ENCODE peak calls at places on chromosomes 7 and 10, in seven cellular contexts. P is H1, E is SK-N-SH, Y is IMR-90, J is K562, T is HepG2, D is GM12878. B is an unnamed sample.

GRCh38 chr10:132148261-132149251 is 38.2 kb upstream of the DPYSL4 start:
- DNase-seq in E (no peak), J (no peak), P (no peak), D (no peak), T (no peak), Y (no peak), B (no peak)

GRCh38 chr10:114646426-114646825 is 11.6 kb downstream of the ABLIM1 start:
- DNase-seq in E (no peak), J (no peak), T (no peak), P (no peak), Y (no peak), D (no peak), B (no peak)

GRCh38 chr7:142608630-142609029 is 140.6 kb upstream of the PRSS1 start:
- DNase-seq in P (no peak), Y (no peak), E (no peak), D (no peak), J (no peak), T (no peak), B (no peak)

GRCh38 chr7:141511370-141512335 is 39.6 kb upstream of the AGK start:
- DNase-seq in T (no peak), J (no peak), D (no peak), Y (no peak), E (no peak), P (peak; percentile 80), B (no peak)

GRCh38 chr7:35993663-35994622 is 159.1 kb upstream of the EEPD1 start:
- DNase-seq in Y (peak; percentile 33), J (no peak), E (no peak), P (no peak), D (no peak), T (peak; percentile 30), B (peak; percentile 81)

GRCh38 chr10:13528875-13529713 is at the start of gene BEND7:
- DNase-seq in D (no peak), E (peak; percentile 95), Y (peak; percentile 16), J (peak; percentile 95), P (peak; percentile 55), T (no peak), B (peak; percentile 33)

GRCh38 chr7:50312176-50312575 is 7.7 kb downstream of the IKZF1 start:
- DNase-seq in T (no peak), J (no peak), D (no peak), E (no peak), Y (no peak), P (no peak), B (no peak)

GRCh38 chr10:38094158-38094922 is at the start of gene ZNF37A:
- DNase-seq in D (peak; percentile 83), J (peak; percentile 76), Y (peak; percentile 97), P (peak; percentile 82), E (peak; percentile 82), T (peak; percentile 94), B (peak; percentile 97)

GRCh38 chr10:60986779-60987178 is 42.8 kb upstream of the RHOBTB1 start:
- DNase-seq in Y (no peak), J (no peak), P (no peak), E (no peak), T (no peak), D (no peak), B (no peak)

GRCh38 chr7:80136276-80137045 is 1.8 kb downstream of the GNAI1 start:
- DNase-seq in E (no peak), J (no peak), D (no peak), T (no peak), P (no peak), Y (peak; percentile 63), B (no peak)

GRCh38 chr7:90579181-90579688 is 16.9 kb upstream of the CDK14 start:
- DNase-seq in Y (peak; percentile 81), D (no peak), T (no peak), J (no peak), P (no peak), E (no peak), B (no peak)

GRCh38 chr7:65892832-65893231 is 20.0 kb downstream of the VKORC1L1 start:
- DNase-seq in Y (peak; percentile 36), E (no peak), J (no peak), P (no peak), T (no peak), D (no peak), B (no peak)

GRCh38 chr7:35727571-35727970 is 32.6 kb upstream of the HERPUD2 start:
- DNase-seq in Y (no peak), J (no peak), T (no peak), D (no peak), E (no peak), P (no peak), B (no peak)

GRCh38 chr10:13810536-13810935 is 223.8 kb downstream of the PRPF18 start:
- DNase-seq in T (no peak), P (no peak), D (no peak), J (no peak), Y (no peak), E (no peak), B (no peak)

GRCh38 chr10:7512487-7512886 is 101.7 kb upstream of the SFMBT2 start:
- DNase-seq in P (no peak), E (no peak), J (no peak), D (no peak), T (peak; percentile 36), Y (no peak), B (no peak)

GRCh38 chr7:129855234-129855673 is 97.5 kb downstream of the UBE2H start:
- DNase-seq in Y (peak; percentile 98), J (no peak), E (no peak), D (no peak), P (no peak), T (no peak), B (no peak)

GRCh38 chr7:16841681-16842080 is 36.9 kb upstream of the AGR2 start:
- DNase-seq in E (no peak), T (no peak), P (no peak), D (no peak), Y (peak; percentile 62), J (no peak), B (no peak)

GRCh38 chr7:96870934-96871333 is 134.4 kb upstream of the DLX6 start:
- DNase-seq in D (no peak), T (no peak), Y (no peak), J (no peak), E (no peak), P (no peak), B (no peak)

GRCh38 chr10:124639206-124639605 is 105.0 kb downstream of the FAM53B start:
- DNase-seq in T (no peak), D (no peak), P (no peak), Y (no peak), J (no peak), E (no peak), B (no peak)

GRCh38 chr10:124640056-124640455 is 104.1 kb downstream of the FAM53B start:
- DNase-seq in J (no peak), T (no peak), Y (no peak), P (no peak), D (no peak), E (no peak), B (no peak)

GRCh38 chr10:124641282-124642075 is 102.7 kb downstream of the FAM53B start:
- DNase-seq in E (peak; percentile 65), T (no peak), D (peak; percentile 32), P (no peak), Y (peak; percentile 62), J (peak; percentile 43), B (no peak)

GRCh38 chr10:124640538-124641231 is 103.5 kb downstream of the FAM53B start:
- DNase-seq in J (peak; percentile 49), P (no peak), T (no peak), Y (no peak), E (no peak), D (peak; percentile 24), B (no peak)

DNA sequence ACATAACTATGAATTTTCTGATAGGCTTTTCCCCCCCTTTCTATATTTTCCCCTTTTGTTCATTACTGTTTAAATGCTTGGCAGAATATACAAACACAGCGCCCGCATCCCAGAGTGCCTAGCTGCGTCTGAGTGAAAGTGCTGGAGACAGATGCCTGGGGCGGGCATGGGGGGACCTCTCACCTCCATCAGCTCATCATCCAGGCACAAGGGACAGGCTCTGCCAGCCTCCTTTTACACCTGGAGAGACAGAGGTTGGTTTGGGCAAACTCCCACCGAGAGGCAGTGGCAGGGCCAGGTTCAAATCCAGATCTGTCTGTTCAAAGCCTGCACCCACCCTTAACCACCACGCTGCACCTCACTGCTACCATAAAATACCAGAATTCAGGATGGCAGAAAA is 104.5 kb downstream of the FAM53B start:
- DNase-seq in E (no peak), D (no peak), J (no peak), T (no peak), Y (no peak), P (no peak), B (no peak)
- H3K27ac ChIP-seq in E (no peak overlapping the region), D (no peak overlapping the region), J (no peak overlapping the region), T (no peak overlapping the region), Y (no peak overlapping the region), P (no peak overlapping the region), B (no peak overlapping the region)

GRCh38 chr7:107322015-107322414 is 147.8 kb upstream of the GPR22 start:
- DNase-seq in J (no peak), P (no peak), T (no peak), D (no peak), E (no peak), Y (no peak), B (no peak)

GRCh38 chr7:107315821-107316220 is 147.0 kb downstream of the HBP1 start:
- DNase-seq in T (no peak), P (no peak), E (no peak), J (no peak), Y (no peak), D (no peak), B (no peak)

GRCh38 chr7:107321611-107322010 is 148.2 kb upstream of the GPR22 start:
- DNase-seq in Y (no peak), P (no peak), D (no peak), T (no peak), E (no peak), J (no peak), B (no peak)

GRCh38 chr7:107319724-107320228 is 150.1 kb upstream of the GPR22 start:
- DNase-seq in P (no peak), J (no peak), T (no peak), D (no peak), Y (no peak), E (no peak), B (no peak)

GRCh38 chr7:107318523-107319160 is 149.8 kb downstream of the HBP1 start:
- DNase-seq in Y (peak; percentile 77), D (no peak), J (peak; percentile 66), P (no peak), T (no peak), E (no peak), B (peak; percentile 63)
- TF ChIP-seq USF2 in Y (no peak), D (no peak), J (no peak), P (no peak), T (no peak), E (no peak), B (no peak)

DNA sequence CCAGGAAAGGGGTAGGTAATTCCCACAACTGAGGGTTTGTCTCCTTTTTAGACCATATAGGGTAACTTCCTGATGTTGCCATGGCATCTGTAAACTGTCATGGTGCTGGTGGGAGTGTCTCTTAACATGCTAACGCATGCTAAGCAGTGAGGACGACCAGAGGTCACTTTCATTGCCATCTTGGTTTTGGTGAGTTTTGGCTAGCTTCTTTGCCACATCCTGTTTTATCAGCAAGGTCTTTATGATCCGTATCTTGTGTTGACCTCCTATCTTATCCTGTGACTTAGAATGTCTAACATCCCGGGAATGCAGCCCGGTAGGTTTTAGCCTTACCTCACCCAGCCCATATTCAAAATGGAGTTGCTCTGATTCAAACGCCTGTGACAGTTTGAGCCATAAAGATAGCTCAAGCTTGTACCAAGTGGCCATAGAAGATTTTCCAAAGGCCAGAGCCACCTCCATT is 176.0 kb upstream of the NAMPT start:
- DNase-seq in E (no peak), T (no peak), Y (no peak), D (no peak), J (no peak), P (no peak), B (no peak)
- TF ChIP-seq RAD21 in E (no peak), T (no peak), Y (no peak), D (no peak), J (no peak), P (no peak), B (no peak)

GRCh38 chr10:119103687-119104652 is at the start of gene DENND10:
- DNase-seq in P (peak; percentile 83), E (peak; percentile 100), J (peak; percentile 98), T (no peak), Y (peak; percentile 72), D (no peak), B (peak; percentile 86)
- H3K27ac ChIP-seq in P (peak within 1 kb of the TSS; percentile 58), E (peak within 1 kb of the TSS; percentile 22), J (peak within 1 kb of the TSS; percentile 46), T (peak within 1 kb of the TSS; percentile 63), Y (peak within 1 kb of the TSS; percentile 68), D (no peak within 1 kb of the TSS), B (peak within 1 kb of the TSS; percentile 88)